ENCODE peak calls at places on chromosomes 7 and 10, in nine cellular contexts. One of them, this sample, is unnamed. For H3K4me1 and H3K27me3, the result is how much of the 10 kb centered on the place peaks cover.

GRCh38 chr7:92968502-92968901 is 132.1 kb upstream of the CDK6 start:
- DNase-seq in PC-3: peak
- DNase-seq in IMR-90: peak
- DNase-seq in neural progenitor cell: no peak
- DNase-seq in GM23248: no peak
- DNase-seq in DND-41: no peak
- DNase-seq in H9: no peak
- DNase-seq in fibroblast of lung: no peak
- DNase-seq in GM12878: peak
- DNase-seq in this sample: no peak

GRCh38 chr7:44498230-44498954 is 7.9 kb upstream of the NUDCD3 start:
- DNase-seq in PC-3: no peak
- DNase-seq in IMR-90: no peak
- DNase-seq in neural progenitor cell: no peak
- DNase-seq in GM23248: peak
- DNase-seq in DND-41: no peak
- DNase-seq in H9: no peak
- DNase-seq in fibroblast of lung: no peak
- DNase-seq in GM12878: no peak
- DNase-seq in this sample: no peak

GRCh38 chr10:100020161-100020882 is 10.6 kb upstream of the DNMBP start:
- DNase-seq in PC-3: peak
- DNase-seq in IMR-90: no peak
- DNase-seq in neural progenitor cell: no peak
- DNase-seq in GM23248: no peak
- DNase-seq in DND-41: no peak
- DNase-seq in H9: no peak
- DNase-seq in fibroblast of lung: no peak
- DNase-seq in GM12878: peak
- DNase-seq in this sample: no peak

GRCh38 chr10:1255166-1255565 is 199.0 kb downstream of the WDR37 start:
- DNase-seq in PC-3: no peak
- DNase-seq in IMR-90: no peak
- DNase-seq in neural progenitor cell: no peak
- DNase-seq in GM23248: no peak
- DNase-seq in DND-41: no peak
- DNase-seq in H9: no peak
- DNase-seq in fibroblast of lung: no peak
- DNase-seq in GM12878: no peak
- DNase-seq in this sample: no peak

GRCh38 chr7:27102578-27103442 is at the start of gene HOXA2:
- DNase-seq in PC-3: no peak
- DNase-seq in IMR-90: peak
- DNase-seq in neural progenitor cell: peak
- DNase-seq in GM23248: no peak
- DNase-seq in DND-41: no peak
- DNase-seq in H9: no peak
- DNase-seq in fibroblast of lung: peak
- DNase-seq in GM12878: no peak
- DNase-seq in this sample: peak

GRCh38 chr10:77377678-77378352 is 259.8 kb downstream of the KCNMA1 start:
- DNase-seq in PC-3: peak
- DNase-seq in IMR-90: no peak
- DNase-seq in neural progenitor cell: no peak
- DNase-seq in GM23248: no peak
- DNase-seq in DND-41: no peak
- DNase-seq in H9: peak
- DNase-seq in fibroblast of lung: no peak
- DNase-seq in GM12878: no peak
- DNase-seq in this sample: no peak

GRCh38 chr7:46680147-46680546 is 759.1 kb upstream of the IGFBP3 start:
- DNase-seq in PC-3: no peak
- DNase-seq in IMR-90: peak
- DNase-seq in neural progenitor cell: no peak
- DNase-seq in GM23248: no peak
- DNase-seq in DND-41: no peak
- DNase-seq in H9: no peak
- DNase-seq in fibroblast of lung: peak
- DNase-seq in GM12878: no peak
- DNase-seq in this sample: no peak

GRCh38 chr7:78905449-78905848 is 548.0 kb downstream of the MAGI2 start:
- DNase-seq in PC-3: no peak
- DNase-seq in IMR-90: no peak
- DNase-seq in neural progenitor cell: no peak
- DNase-seq in GM23248: no peak
- DNase-seq in DND-41: no peak
- DNase-seq in H9: no peak
- DNase-seq in fibroblast of lung: no peak
- DNase-seq in GM12878: no peak
- DNase-seq in this sample: no peak

GRCh38 chr7:36202347-36202896 is 49.4 kb downstream of the EEPD1 start:
- DNase-seq in PC-3: no peak
- DNase-seq in IMR-90: no peak
- DNase-seq in neural progenitor cell: no peak
- DNase-seq in GM23248: no peak
- DNase-seq in DND-41: peak
- DNase-seq in H9: no peak
- DNase-seq in fibroblast of lung: peak
- DNase-seq in GM12878: no peak
- DNase-seq in this sample: no peak

GRCh38 chr10:114525368-114525949 is 121.2 kb upstream of the AFAP1L2 start:
- DNase-seq in PC-3: no peak
- DNase-seq in IMR-90: no peak
- DNase-seq in neural progenitor cell: peak
- DNase-seq in GM23248: no peak
- DNase-seq in DND-41: no peak
- DNase-seq in H9: no peak
- DNase-seq in fibroblast of lung: no peak
- DNase-seq in GM12878: no peak
- DNase-seq in this sample: no peak

GRCh38 chr7:20306499-20306946 is 24.2 kb upstream of the ITGB8 start:
- DNase-seq in PC-3: no peak
- DNase-seq in IMR-90: no peak
- DNase-seq in neural progenitor cell: peak
- DNase-seq in GM23248: no peak
- DNase-seq in DND-41: no peak
- DNase-seq in H9: peak
- DNase-seq in fibroblast of lung: peak
- DNase-seq in GM12878: no peak
- DNase-seq in this sample: no peak

GRCh38 chr10:8852546-8852945 is 798.1 kb downstream of the GATA3 start:
- DNase-seq in PC-3: no peak
- DNase-seq in IMR-90: no peak
- DNase-seq in neural progenitor cell: no peak
- DNase-seq in GM23248: no peak
- DNase-seq in DND-41: no peak
- DNase-seq in H9: peak
- DNase-seq in fibroblast of lung: no peak
- DNase-seq in GM12878: no peak
- DNase-seq in this sample: no peak
- H3K9ac ChIP-seq in PC-3: no peak
- H3K9ac ChIP-seq in IMR-90: no peak
- H3K9ac ChIP-seq in neural progenitor cell: no peak
- H3K9ac ChIP-seq in GM23248: no peak
- H3K9ac ChIP-seq in DND-41: no peak
- H3K9ac ChIP-seq in H9: no peak
- H3K9ac ChIP-seq in fibroblast of lung: no peak
- H3K9ac ChIP-seq in GM12878: no peak
- H3K9ac ChIP-seq in this sample: no peak

GRCh38 chr7:39321909-39322498 is 244.2 kb upstream of the YAE1 start:
- DNase-seq in PC-3: no peak
- DNase-seq in IMR-90: no peak
- DNase-seq in neural progenitor cell: no peak
- DNase-seq in GM23248: no peak
- DNase-seq in DND-41: no peak
- DNase-seq in H9: no peak
- DNase-seq in fibroblast of lung: no peak
- DNase-seq in GM12878: no peak
- DNase-seq in this sample: no peak
- H3K4me1 ChIP-seq in PC-3: under half
- H3K4me1 ChIP-seq in IMR-90: under half
- H3K4me1 ChIP-seq in neural progenitor cell: under half
- H3K4me1 ChIP-seq in GM23248: under half
- H3K4me1 ChIP-seq in DND-41: under half
- H3K4me1 ChIP-seq in H9: under half
- H3K4me1 ChIP-seq in fibroblast of lung: under half
- H3K4me1 ChIP-seq in GM12878: under half
- H3K4me1 ChIP-seq in this sample: under half

GRCh38 chr10:8050561-8051108 is 3.9 kb upstream of the GATA3 start:
- DNase-seq in PC-3: peak
- DNase-seq in IMR-90: peak
- DNase-seq in neural progenitor cell: peak
- DNase-seq in GM23248: peak
- DNase-seq in DND-41: no peak
- DNase-seq in H9: no peak
- DNase-seq in fibroblast of lung: peak
- DNase-seq in GM12878: no peak
- DNase-seq in this sample: no peak
- H3K27me3 ChIP-seq in PC-3: under half
- H3K27me3 ChIP-seq in IMR-90: half or more
- H3K27me3 ChIP-seq in neural progenitor cell: half or more
- H3K27me3 ChIP-seq in GM23248: half or more
- H3K27me3 ChIP-seq in DND-41: under half
- H3K27me3 ChIP-seq in H9: half or more
- H3K27me3 ChIP-seq in fibroblast of lung: half or more
- H3K27me3 ChIP-seq in GM12878: under half
- H3K27me3 ChIP-seq in this sample: half or more

GRCh38 chr10:132514841-132515521 is 22.6 kb upstream of the INPP5A start:
- DNase-seq in PC-3: no peak
- DNase-seq in IMR-90: no peak
- DNase-seq in neural progenitor cell: no peak
- DNase-seq in GM23248: no peak
- DNase-seq in DND-41: no peak
- DNase-seq in H9: peak
- DNase-seq in fibroblast of lung: no peak
- DNase-seq in GM12878: no peak
- DNase-seq in this sample: no peak
- H3K9ac ChIP-seq in PC-3: no peak
- H3K9ac ChIP-seq in IMR-90: no peak
- H3K9ac ChIP-seq in neural progenitor cell: no peak
- H3K9ac ChIP-seq in GM23248: no peak
- H3K9ac ChIP-seq in DND-41: no peak
- H3K9ac ChIP-seq in H9: no peak
- H3K9ac ChIP-seq in fibroblast of lung: no peak
- H3K9ac ChIP-seq in GM12878: no peak
- H3K9ac ChIP-seq in this sample: no peak

GRCh38 chr10:14837003-14837755 is 658 bp downstream of the CDNF start:
- DNase-seq in PC-3: no peak
- DNase-seq in IMR-90: no peak
- DNase-seq in neural progenitor cell: peak
- DNase-seq in GM23248: peak
- DNase-seq in DND-41: no peak
- DNase-seq in H9: no peak
- DNase-seq in fibroblast of lung: no peak
- DNase-seq in GM12878: no peak
- DNase-seq in this sample: no peak
- H3K4me1 ChIP-seq in PC-3: under half
- H3K4me1 ChIP-seq in IMR-90: under half
- H3K4me1 ChIP-seq in neural progenitor cell: under half
- H3K4me1 ChIP-seq in GM23248: under half
- H3K4me1 ChIP-seq in DND-41: under half
- H3K4me1 ChIP-seq in H9: under half
- H3K4me1 ChIP-seq in fibroblast of lung: under half
- H3K4me1 ChIP-seq in GM12878: under half
- H3K4me1 ChIP-seq in this sample: under half

GRCh38 chr7:339696-340095 is 49.7 kb downstream of the FOXL3 start:
- DNase-seq in PC-3: no peak
- DNase-seq in IMR-90: no peak
- DNase-seq in neural progenitor cell: no peak
- DNase-seq in GM23248: no peak
- DNase-seq in DND-41: no peak
- DNase-seq in H9: no peak
- DNase-seq in fibroblast of lung: no peak
- DNase-seq in GM12878: no peak
- DNase-seq in this sample: no peak
- H3K27me3 ChIP-seq in PC-3: under half
- H3K27me3 ChIP-seq in IMR-90: under half
- H3K27me3 ChIP-seq in neural progenitor cell: under half
- H3K27me3 ChIP-seq in GM23248: under half
- H3K27me3 ChIP-seq in DND-41: under half
- H3K27me3 ChIP-seq in H9: under half
- H3K27me3 ChIP-seq in fibroblast of lung: under half
- H3K27me3 ChIP-seq in GM12878: under half
- H3K27me3 ChIP-seq in this sample: under half

DNA sequence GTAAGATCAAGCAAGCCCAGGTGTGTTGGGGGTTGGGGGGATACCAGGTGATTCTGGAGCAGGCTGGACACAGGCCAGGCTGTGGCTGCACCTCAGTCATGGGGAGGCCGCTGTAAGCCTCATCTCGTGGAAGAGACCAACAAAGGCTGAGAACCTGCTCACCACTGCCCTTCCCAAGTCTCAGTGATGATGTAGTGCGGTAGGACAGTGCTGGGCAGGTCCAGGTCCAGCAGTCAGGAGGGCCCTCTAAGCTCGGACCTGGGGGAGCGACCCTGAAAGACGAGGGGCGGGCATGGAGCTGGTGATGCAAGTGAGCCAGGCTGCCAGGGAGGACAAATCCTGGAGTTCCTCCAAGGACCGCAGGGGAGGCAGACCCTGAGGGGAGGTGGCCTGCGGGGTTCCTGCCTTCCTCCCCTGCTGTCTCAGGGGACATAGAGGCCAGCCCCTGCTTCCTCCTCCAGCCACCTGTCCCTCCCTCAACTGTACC is 3.3 kb upstream of the PWWP2B start:
- DNase-seq in PC-3: no peak
- DNase-seq in IMR-90: no peak
- DNase-seq in neural progenitor cell: no peak
- DNase-seq in GM23248: no peak
- DNase-seq in DND-41: no peak
- DNase-seq in H9: no peak
- DNase-seq in fibroblast of lung: no peak
- DNase-seq in GM12878: no peak
- DNase-seq in this sample: no peak
- H3K9ac ChIP-seq in PC-3: no peak
- H3K9ac ChIP-seq in IMR-90: no peak
- H3K9ac ChIP-seq in neural progenitor cell: no peak
- H3K9ac ChIP-seq in GM23248: no peak
- H3K9ac ChIP-seq in DND-41: no peak
- H3K9ac ChIP-seq in H9: no peak
- H3K9ac ChIP-seq in fibroblast of lung: no peak
- H3K9ac ChIP-seq in GM12878: no peak
- H3K9ac ChIP-seq in this sample: no peak